ENCODE peak calls at places on chromosomes 13 and 19, in six cellular contexts. O is H1, Y is IMR-90, I is H9, L is mesendoderm, F is neuronal stem cell. P is an unnamed sample.

GRCh38 chr13:95481051-95481775 is 71.3 kb upstream of the CLDN10 start:
- DNase-seq in O (no peak), Y (peak; percentile 18), I (no peak), L (no peak), F (no peak), P (no peak)

GRCh38 chr19:18292810-18293641 is 11.6 kb upstream of the JUND start:
- DNase-seq in O (peak; percentile 94), Y (peak; percentile 57), I (peak; percentile 96), L (peak; percentile 98), F (peak; percentile 82), P (peak; percentile 99)

GRCh38 chr19:58560007-58560887 is 1.8 kb upstream of the UBE2M start:
- DNase-seq in O (no peak), Y (no peak), I (no peak), L (no peak), F (no peak), P (no peak)

GRCh38 chr13:22505489-22505888 is 675.3 kb upstream of the SGCG start:
- DNase-seq in O (no peak), Y (no peak), I (no peak), L (no peak), F (no peak), P (no peak)

GRCh38 chr13:36801035-36801434 is 18.0 kb upstream of the RFXAP start:
- DNase-seq in O (no peak), Y (no peak), I (no peak), L (no peak), F (no peak), P (no peak)

GRCh38 chr19:11507370-11508078 is 1.9 kb upstream of the ZNF653 start:
- DNase-seq in O (no peak), Y (no peak), I (no peak), L (no peak), F (no peak), P (no peak)

GRCh38 chr13:32639502-32640105 is 53.4 kb downstream of the PDS5B start:
- DNase-seq in O (no peak), Y (peak; percentile 77), I (no peak), L (peak; percentile 71), F (peak; percentile 12), P (peak; percentile 68)

GRCh38 chr13:110652231-110652730 is 36.9 kb downstream of the NAXD start:
- DNase-seq in O (peak; percentile 44), Y (no peak), I (no peak), L (no peak), F (no peak), P (no peak)

GRCh38 chr19:17234911-17235617 is 9.0 kb downstream of the OCEL1 start:
- DNase-seq in O (peak; percentile 90), Y (peak; percentile 38), I (peak; percentile 81), L (peak; percentile 77), F (no peak), P (peak; percentile 64)

GRCh38 chr19:18439025-18439909 is 1.3 kb upstream of the ISYNA1 start:
- DNase-seq in O (no peak), Y (peak; percentile 77), I (no peak), L (no peak), F (no peak), P (peak; percentile 15)

GRCh38 chr19:50980203-50980602 is 3.5 kb downstream of the KLK7 start:
- DNase-seq in O (no peak), Y (no peak), I (no peak), L (peak; percentile 31), F (no peak), P (no peak)

GRCh38 chr13:49802410-49802809 is 9.9 kb upstream of the KPNA3 start:
- DNase-seq in O (no peak), Y (no peak), I (no peak), L (no peak), F (no peak), P (no peak)

GRCh38 chr19:17751912-17752273 is 616 bp downstream of the FCHO1 start:
- DNase-seq in O (no peak), Y (no peak), I (no peak), L (no peak), F (no peak), P (no peak)

GRCh38 chr13:87678353-87678752 is 7.2 kb downstream of the SLITRK5 start:
- DNase-seq in O (peak; percentile 43), Y (no peak), I (no peak), L (no peak), F (no peak), P (no peak)

GRCh38 chr13:41428155-41428554 is 29.2 kb upstream of the RGCC start:
- DNase-seq in O (peak; percentile 81), Y (no peak), I (peak; percentile 40), L (peak; percentile 27), F (peak; percentile 6), P (no peak)

GRCh38 chr19:55554302-55554701 is 9.0 kb upstream of the SBK3 start:
- DNase-seq in O (no peak), Y (no peak), I (no peak), L (no peak), F (no peak), P (no peak)

GRCh38 chr13:35891973-35892441 is 239.2 kb downstream of the DCLK1 start:
- DNase-seq in O (no peak), Y (peak; percentile 40), I (no peak), L (no peak), F (no peak), P (peak; percentile 32)

GRCh38 chr13:112251930-112252585 is 124.1 kb upstream of the SPACA7 start:
- DNase-seq in O (peak; percentile 32), Y (no peak), I (no peak), L (no peak), F (no peak), P (no peak)

GRCh38 chr13:41533676-41534075 is 76.3 kb downstream of the RGCC start:
- DNase-seq in O (no peak), Y (no peak), I (no peak), L (no peak), F (no peak), P (no peak)

GRCh38 chr13:44224433-44225149 is 149.0 kb upstream of the SERP2 start:
- DNase-seq in O (no peak), Y (no peak), I (no peak), L (no peak), F (no peak), P (peak; percentile 28)

GRCh38 chr19:33512021-33512420 is 9.6 kb downstream of the PEPD start:
- DNase-seq in O (no peak), Y (no peak), I (no peak), L (no peak), F (no peak), P (no peak)

GRCh38 chr19:33511346-33511745 is 10.2 kb downstream of the PEPD start:
- DNase-seq in O (no peak), Y (no peak), I (no peak), L (no peak), F (no peak), P (peak; percentile 25)

GRCh38 chr19:33509774-33510173 is 11.8 kb downstream of the PEPD start:
- DNase-seq in O (no peak), Y (no peak), I (no peak), L (no peak), F (no peak), P (peak; percentile 69)

GRCh38 chr19:33508941-33509614 is 12.5 kb downstream of the PEPD start:
- DNase-seq in O (no peak), Y (no peak), I (no peak), L (no peak), F (no peak), P (peak; percentile 59)

DNA sequence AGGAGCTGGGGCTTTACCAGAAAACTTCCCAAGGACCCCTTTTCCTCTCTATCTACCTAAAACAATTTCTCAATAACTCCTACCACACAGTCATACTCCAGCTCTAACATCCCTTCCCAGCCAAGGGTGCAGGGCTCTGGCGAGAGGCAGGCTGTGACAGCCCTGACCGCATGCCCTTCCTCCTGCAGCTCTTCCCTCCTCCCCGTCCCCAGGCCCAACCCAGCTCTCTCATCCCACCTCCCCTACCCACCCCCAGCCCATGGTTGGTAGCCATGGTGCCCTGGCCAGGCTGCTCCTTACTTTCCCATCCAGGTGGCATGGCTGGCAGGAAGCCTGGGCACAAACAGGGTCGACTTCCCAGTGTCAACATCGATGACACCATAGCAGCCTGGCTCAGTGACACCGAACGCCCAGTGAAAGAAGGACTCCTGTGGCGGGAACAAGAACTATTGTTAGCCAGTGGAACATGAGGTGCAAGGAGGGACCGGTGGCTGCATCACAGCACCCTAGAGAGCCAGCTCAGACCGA is 10.8 kb downstream of the PEPD start:
- DNase-seq in O (no peak), Y (no peak), I (no peak), L (no peak), F (no peak), P (no peak)
- H3K79me1 ChIP-seq in O (peaks cover 35% of the 10 kb centered on the region), Y (peaks cover 6% of the 10 kb centered on the region), I (peaks cover 10% of the 10 kb centered on the region), L (peaks cover 6% of the 10 kb centered on the region), F (peaks cover 30% of the 10 kb centered on the region), P (no peaks in the 10 kb centered on the region)

DNA sequence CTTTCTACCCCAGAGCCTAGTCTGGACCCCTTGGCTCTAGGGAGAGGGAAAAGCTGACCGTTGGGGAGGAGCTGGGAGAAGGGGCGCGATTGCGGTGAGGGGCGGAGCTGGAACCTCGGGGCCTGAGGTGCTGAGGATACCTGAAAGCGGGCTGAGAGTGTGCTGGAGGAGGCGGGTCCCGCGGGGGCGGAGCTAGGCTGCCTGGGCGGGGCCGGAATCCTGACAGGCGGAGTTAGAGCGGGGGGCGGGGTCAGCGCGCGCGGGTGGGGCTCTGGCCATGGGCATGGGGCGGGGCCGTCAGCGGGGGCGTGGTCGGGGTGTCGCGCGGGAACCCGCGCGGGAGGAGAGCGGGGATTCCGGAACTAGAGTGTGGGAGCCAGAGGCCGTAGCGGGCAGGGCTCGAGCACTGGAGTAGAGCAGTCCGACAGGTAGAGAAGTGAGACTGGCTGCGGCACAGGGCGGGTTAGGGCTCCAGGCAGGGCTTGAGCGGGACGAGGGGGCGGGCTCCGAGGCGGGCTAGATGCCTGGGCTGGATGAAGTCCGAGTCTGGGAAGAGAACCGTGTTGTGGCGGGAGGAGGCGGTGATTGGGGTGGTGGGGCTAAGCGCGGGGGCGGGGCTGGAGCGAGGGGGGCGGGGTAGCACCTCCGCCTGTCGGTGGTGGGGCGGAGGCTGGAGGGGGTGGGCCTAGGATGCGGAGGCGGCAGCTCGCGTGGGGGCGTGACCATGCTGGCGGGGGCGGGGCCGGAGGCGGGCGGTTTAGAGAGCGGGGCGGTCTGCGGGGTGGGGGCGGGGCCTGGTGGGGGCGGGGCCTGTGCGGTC is at the start of gene INAFM1:
- DNase-seq in O (peak; percentile 100), Y (peak; percentile 86), I (peak; percentile 97), L (peak; percentile 96), F (peak; percentile 96), P (peak; percentile 96)
- H3K4ac ChIP-seq in O (no peak within 1 kb of the TSS), Y (peak within 1 kb of the TSS; percentile 74), I (no peak within 1 kb of the TSS), L (peak within 1 kb of the TSS; percentile 66), F (no peak within 1 kb of the TSS), P (peak within 1 kb of the TSS; percentile 85)

DNA sequence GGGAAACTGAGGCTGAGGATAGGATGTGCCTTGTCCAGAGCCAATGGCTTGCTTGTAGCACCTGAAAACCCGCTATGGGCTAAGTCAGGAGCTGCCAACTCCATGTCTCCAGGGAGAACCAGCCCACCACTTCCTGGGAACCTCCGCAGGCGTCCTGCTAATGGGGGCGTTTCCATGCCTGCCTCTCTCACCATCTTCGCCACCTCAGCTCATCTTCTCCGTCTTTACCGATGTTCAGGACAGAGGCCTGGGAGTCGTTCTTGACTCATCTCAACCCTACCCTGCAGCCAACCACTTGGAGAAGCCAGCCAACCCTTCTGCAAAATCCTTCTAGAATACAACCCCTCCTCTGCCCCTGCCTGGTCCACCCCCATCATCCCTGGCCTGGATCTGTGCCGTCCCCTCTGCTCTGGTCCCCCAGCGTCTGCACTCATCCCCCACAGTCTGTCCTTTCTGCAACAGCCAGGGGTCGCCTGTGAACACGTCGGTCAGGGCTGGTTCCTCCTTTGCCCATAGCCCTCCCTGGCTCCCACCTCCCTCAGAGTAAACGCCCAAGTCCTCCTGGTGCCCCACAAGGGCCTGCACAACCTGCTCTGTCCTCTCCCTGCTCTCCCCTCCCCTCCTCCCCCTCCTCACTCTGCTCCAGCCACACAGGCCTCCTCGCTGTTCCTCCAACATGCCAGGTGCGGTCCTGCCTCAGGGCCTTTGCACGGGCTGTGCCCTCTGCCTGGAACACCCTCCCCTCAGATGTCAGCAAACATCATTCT is 31.0 kb downstream of the PTPRS start:
- DNase-seq in O (peak; percentile 59), Y (no peak), I (peak; percentile 67), L (peak; percentile 40), F (no peak), P (no peak)
- H3K79me1 ChIP-seq in O (peaks cover 24% of the 10 kb centered on the region), Y (no peaks in the 10 kb centered on the region), I (peaks cover 15% of the 10 kb centered on the region), L (peaks cover 10% of the 10 kb centered on the region), F (peaks cover 17% of the 10 kb centered on the region), P (no peaks in the 10 kb centered on the region)

GRCh38 chr13:48304132-48304876 is 753 bp downstream of the RB1 start:
- DNase-seq in O (no peak), Y (peak; percentile 55), I (no peak), L (no peak), F (peak; percentile 17), P (no peak)
- H3K4ac ChIP-seq in O (no peak overlapping the region), Y (peak overlapping the region; percentile 62), I (no peak overlapping the region), L (peak overlapping the region; percentile 60), F (no peak overlapping the region), P (peak overlapping the region; percentile 90)

P was measured in trophoblast cell.